ENCODE peak calls at places on chromosomes 16 and 17, in four cellular contexts. D, L, K and H are unnamed samples.

GRCh38 chr16:48054881-48055601 is 100.8 kb downstream of the ABCC12 start:
- DNase-seq in D (no peak), L (peak; percentile 68), K (peak; percentile 81), H (peak; percentile 63)

GRCh38 chr16:81651758-81652718 is 127.1 kb upstream of the PLCG2 start:
- DNase-seq in D (no peak), L (no peak), K (no peak), H (no peak)

GRCh38 chr17:81401727-81402529 is 6.7 kb downstream of the BAHCC1 start:
- DNase-seq in D (no peak), L (peak; percentile 57), K (no peak), H (peak; percentile 51)

GRCh38 chr17:15928286-15928785 is 16.6 kb upstream of the ADORA2B start:
- DNase-seq in D (no peak), L (no peak), K (no peak), H (no peak)

GRCh38 chr16:4338712-4339299 is 12.3 kb downstream of the PAM16 start:
- DNase-seq in D (no peak), L (no peak), K (no peak), H (no peak)

GRCh38 chr16:919658-920631 is 50.8 kb downstream of the LMF1 start:
- DNase-seq in D (no peak), L (no peak), K (peak; percentile 82), H (peak; percentile 74)

GRCh38 chr16:67805718-67806427 is 487 bp downstream of the RANBP10 start:
- DNase-seq in D (no peak), L (no peak), K (no peak), H (no peak)

GRCh38 chr16:5025171-5025632 is 8.5 kb downstream of the NAGPA start:
- DNase-seq in D (no peak), L (peak; percentile 16), K (peak; percentile 16), H (no peak)

GRCh38 chr17:61452301-61453290 is at the start of gene TBX4:
- DNase-seq in D (no peak), L (peak; percentile 59), K (no peak), H (no peak)

GRCh38 chr16:49621240-49622083 is 234.4 kb downstream of the ZNF423 start:
- DNase-seq in D (no peak), L (no peak), K (no peak), H (no peak)

GRCh38 chr17:10197721-10198508 is 491 bp downstream of the GAS7 start:
- DNase-seq in D (no peak), L (no peak), K (peak; percentile 54), H (no peak)

GRCh38 chr16:2194166-2194834 is 2.1 kb downstream of the CASKIN1 start:
- DNase-seq in D (no peak), L (peak; percentile 76), K (peak; percentile 65), H (peak; percentile 22)

GRCh38 chr17:28053044-28053670 is 10.7 kb downstream of the NLK start:
- DNase-seq in D (no peak), L (no peak), K (peak; percentile 26), H (peak; percentile 31)

GRCh38 chr17:17416400-17417360 is 60.1 kb upstream of the MED9 start:
- DNase-seq in D (no peak), L (peak; percentile 79), K (peak; percentile 89), H (peak; percentile 79)

GRCh38 chr17:35117984-35118383 is 1.7 kb downstream of the RAD51D start:
- DNase-seq in D (no peak), L (peak; percentile 55), K (peak; percentile 59), H (peak; percentile 45)

GRCh38 chr16:54034684-54035083 is 251.9 kb downstream of the IRX3 start:
- DNase-seq in D (no peak), L (no peak), K (no peak), H (no peak)

GRCh38 chr16:18958621-18959578 is 24.8 kb upstream of the TMC7 start:
- DNase-seq in D (no peak), L (peak; percentile 3), K (peak; percentile 30), H (peak; percentile 20)

GRCh38 chr17:69466905-69467630 is 52.6 kb downstream of the MAP2K6 start:
- DNase-seq in D (no peak), L (peak; percentile 53), K (peak; percentile 22), H (peak; percentile 68)

GRCh38 chr17:74734256-74734655 is 2.8 kb upstream of the RAB37 start:
- DNase-seq in D (no peak), L (no peak), K (no peak), H (no peak)

GRCh38 chr17:34981538-34982241 is 1.4 kb downstream of the LIG3 start:
- DNase-seq in D (no peak), L (peak; percentile 51), K (peak; percentile 56), H (peak; percentile 43)

GRCh38 chr16:83802135-83802534 is 5.6 kb upstream of the HSBP1 start:
- DNase-seq in D (no peak), L (peak; percentile 83), K (peak; percentile 93), H (peak; percentile 87)